ENCODE peak calls at places on chromosome 1, in seven cellular contexts. I is K562, J is heart left ventricle, B is H9, R is neural progenitor cell, D is tibial artery, C is left ventricle myocardium inferior. H is an unnamed sample.
A peak's percentile ranks its signal among the peaks of the same experiment; 100 is the strongest.

GRCh38 chr1:28582248-28582615 is 9.8 kb upstream of the RAB42 start:
- DNase-seq in I (no peak), J (no peak), B (no peak), R (peak; percentile 27), D (no peak), C (no peak), H (no peak)

GRCh38 chr1:216461466-216461865 is 38.2 kb upstream of the USH2A start:
- DNase-seq in I (no peak), J (no peak), B (no peak), R (no peak), D (no peak), C (no peak), H (no peak)

GRCh38 chr1:94060720-94061119 is 60.2 kb downstream of the ABCA4 start:
- DNase-seq in I (no peak), J (no peak), B (no peak), R (no peak), D (no peak), C (no peak), H (no peak)

GRCh38 chr1:156912861-156913808 is 7.3 kb upstream of the LRRC71 start:
- DNase-seq in I (peak; percentile 67), J (no peak), B (peak; percentile 69), R (no peak), D (no peak), C (no peak), H (no peak)

GRCh38 chr1:35298464-35298863 is 30.0 kb downstream of the ZMYM4 start:
- DNase-seq in I (no peak), J (peak; percentile 23), B (peak; percentile 39), R (peak; percentile 61), D (no peak), C (no peak), H (no peak)

GRCh38 chr1:38489844-38490270 is 369.7 kb downstream of the RRAGC start:
- DNase-seq in I (peak; percentile 87), J (no peak), B (peak; percentile 98), R (peak; percentile 84), D (no peak), C (no peak), H (peak; percentile 13)

GRCh38 chr1:223059526-223059925 is 83.5 kb downstream of the TLR5 start:
- DNase-seq in I (no peak), J (no peak), B (no peak), R (no peak), D (no peak), C (no peak), H (no peak)

GRCh38 chr1:116252785-116253184 is 120.3 kb upstream of the ATP1A1 start:
- DNase-seq in I (no peak), J (no peak), B (no peak), R (no peak), D (no peak), C (no peak), H (no peak)

GRCh38 chr1:201212056-201212455 is 21.4 kb downstream of the IGFN1 start:
- DNase-seq in I (no peak), J (no peak), B (no peak), R (no peak), D (peak; percentile 50), C (no peak), H (no peak)

GRCh38 chr1:183137782-183138181 is 48.3 kb upstream of the LAMC2 start:
- DNase-seq in I (no peak), J (no peak), B (no peak), R (no peak), D (no peak), C (no peak), H (no peak)

GRCh38 chr1:221392453-221392852 is 349.4 kb downstream of the DUSP10 start:
- DNase-seq in I (no peak), J (no peak), B (no peak), R (no peak), D (peak; percentile 70), C (no peak), H (peak; percentile 37)

GRCh38 chr1:118325545-118326225 is 140.7 kb upstream of the SPAG17 start:
- DNase-seq in I (no peak), J (no peak), B (no peak), R (no peak), D (no peak), C (no peak), H (no peak)

GRCh38 chr1:235864965-235865525 is 1.7 kb downstream of the LYST start:
- DNase-seq in I (no peak), J (no peak), B (no peak), R (no peak), D (no peak), C (no peak), H (no peak)

GRCh38 chr1:14598498-14599172 is at the start of gene KAZN:
- DNase-seq in I (peak; percentile 34), J (no peak), B (peak; percentile 78), R (peak; percentile 91), D (no peak), C (peak; percentile 27), H (peak; percentile 16)

GRCh38 chr1:57204091-57204490 is 219.8 kb downstream of the DAB1 start:
- DNase-seq in I (no peak), J (no peak), B (no peak), R (no peak), D (no peak), C (no peak), H (no peak)

GRCh38 chr1:156756355-156756754 is 4.9 kb upstream of the HDGF start:
- DNase-seq in I (no peak), J (no peak), B (no peak), R (no peak), D (no peak), C (no peak), H (no peak)

GRCh38 chr1:90718411-90719320 is 1.6 kb upstream of the BARHL2 start:
- DNase-seq in I (no peak), J (no peak), B (peak; percentile 44), R (peak; percentile 76), D (no peak), C (no peak), H (no peak)

GRCh38 chr1:78222225-78222961 is 176.6 kb downstream of the GIPC2 start:
- DNase-seq in I (no peak), J (no peak), B (no peak), R (no peak), D (no peak), C (no peak), H (no peak)

GRCh38 chr1:228367798-228368791 is 38.5 kb downstream of the TRIM11 start:
- DNase-seq in I (peak; percentile 95), J (peak; percentile 8), B (peak; percentile 50), R (peak; percentile 20), D (peak; percentile 60), C (no peak), H (no peak)

GRCh38 chr1:238438296-238439275 is 547.9 kb upstream of the ZP4 start:
- DNase-seq in I (no peak), J (no peak), B (no peak), R (peak; percentile 6), D (no peak), C (no peak), H (no peak)

GRCh38 chr1:1973716-1974642 is 29.6 kb downstream of the CFAP74 start:
- DNase-seq in I (peak; percentile 35), J (no peak), B (peak; percentile 28), R (peak; percentile 47), D (no peak), C (no peak), H (no peak)

DNA sequence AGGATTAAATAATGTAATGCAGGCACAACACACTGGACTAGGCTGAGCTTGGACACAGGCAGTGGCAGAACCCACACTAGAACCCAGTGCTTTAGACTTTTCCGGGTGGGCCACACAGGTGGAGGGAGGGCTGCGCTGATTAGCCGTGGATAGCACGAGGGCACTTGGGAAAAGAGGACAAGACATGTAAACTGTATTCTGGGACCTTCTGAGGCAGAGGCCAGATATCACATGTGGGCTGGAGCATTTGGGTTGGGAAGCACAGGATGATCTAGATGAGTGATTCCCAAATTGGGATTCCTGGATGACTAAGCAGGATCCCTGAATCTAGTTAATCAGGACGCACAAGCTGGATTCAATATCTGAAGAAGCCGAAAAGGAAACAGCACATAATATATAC is 20.3 kb upstream of the A3GALT2 start:
- DNase-seq in I (no peak), J (no peak), B (no peak), R (no peak), D (peak; percentile 65), C (no peak), H (no peak)
- H3K4me1 ChIP-seq in I (peaks cover 8% of the 10 kb centered on the region), J (peaks cover 100% of the 10 kb centered on the region), B (peaks cover 10% of the 10 kb centered on the region), R (peaks cover 91% of the 10 kb centered on the region), D (peaks cover 100% of the 10 kb centered on the region), C (peaks cover 100% of the 10 kb centered on the region), H (peaks cover 98% of the 10 kb centered on the region)

GRCh38 chr1:233708416-233708815 is 94.5 kb downstream of the KCNK1 start:
- DNase-seq in I (no peak), J (no peak), B (no peak), R (no peak), D (no peak), C (no peak), H (no peak)
- H3K27ac ChIP-seq in I (no peak overlapping the region), J (no peak overlapping the region), B (no peak overlapping the region), R (no peak overlapping the region), D (no peak overlapping the region), C (no peak overlapping the region), H (no peak overlapping the region)

GRCh38 chr1:206908038-206908437 is 10.8 kb downstream of the IL24 start:
- DNase-seq in I (no peak), J (no peak), B (no peak), R (no peak), D (peak; percentile 38), C (no peak), H (no peak)

GRCh38 chr1:206907304-206907991 is 10.2 kb downstream of the IL24 start:
- DNase-seq in I (peak; percentile 80), J (no peak), B (peak; percentile 54), R (peak; percentile 56), D (peak; percentile 57), C (no peak), H (peak; percentile 39)

GRCh38 chr1:206909883-206910318 is 11.8 kb downstream of the FCMR start:
- DNase-seq in I (no peak), J (no peak), B (no peak), R (peak; percentile 14), D (peak; percentile 60), C (no peak), H (no peak)

GRCh38 chr1:206911064-206911663 is 10.6 kb downstream of the FCMR start:
- DNase-seq in I (peak; percentile 85), J (no peak), B (no peak), R (peak; percentile 61), D (peak; percentile 15), C (no peak), H (peak; percentile 59)

DNA sequence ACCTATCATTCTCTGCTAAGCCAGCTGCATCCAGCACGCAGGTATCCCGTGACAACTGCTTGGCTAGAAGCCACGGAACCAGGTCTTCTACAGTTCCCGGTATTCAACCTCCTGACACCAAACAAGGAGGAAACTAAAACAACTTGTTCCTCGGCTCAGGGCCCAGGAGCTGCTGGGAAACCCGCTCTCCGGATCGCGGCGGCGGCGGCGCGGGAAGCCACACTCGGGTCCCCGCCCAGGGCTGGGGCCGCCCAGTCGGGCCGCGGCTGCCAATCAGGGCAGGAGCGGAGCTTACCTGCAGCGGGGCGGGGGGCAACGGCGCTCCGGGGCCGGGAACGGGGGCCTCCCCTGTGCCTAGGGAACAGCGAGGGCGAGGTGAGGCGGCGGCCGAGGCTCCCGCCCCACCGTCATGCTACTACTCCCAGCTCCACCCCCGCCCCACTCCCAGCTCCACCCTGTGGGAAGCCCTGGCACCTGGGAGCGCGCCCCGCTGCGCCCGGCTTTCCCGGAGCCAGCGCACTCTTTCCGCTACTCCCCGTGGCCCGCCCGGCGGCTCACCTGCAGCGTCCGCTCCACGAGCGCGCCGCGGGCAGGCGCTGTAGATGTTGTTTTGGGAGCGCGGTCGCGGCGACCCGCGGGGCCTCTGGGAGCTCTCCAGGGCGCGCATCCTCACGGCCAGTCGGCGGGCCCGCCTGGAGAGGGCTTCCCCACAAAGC is 12.1 kb downstream of the IL24 start:
- DNase-seq in I (peak; percentile 77), J (peak; percentile 27), B (peak; percentile 80), R (peak; percentile 71), D (peak; percentile 68), C (peak; percentile 48), H (peak; percentile 94)
- TF ChIP-seq CTCF in I (no peak), J (no peak), B (no peak), R (no peak), D (no peak), C (no peak), H (no peak)

GRCh38 chr1:21021311-21021710 is 155.4 kb downstream of the EIF4G3 start:
- DNase-seq in I (no peak), J (no peak), B (no peak), R (no peak), D (no peak), C (no peak), H (no peak)
- H3K4me1 ChIP-seq in I (peaks cover 14% of the 10 kb centered on the region), J (peaks cover 18% of the 10 kb centered on the region), B (peaks cover 2% of the 10 kb centered on the region), R (no peaks in the 10 kb centered on the region), D (peaks cover 20% of the 10 kb centered on the region), C (peaks cover 23% of the 10 kb centered on the region), H (peaks cover 17% of the 10 kb centered on the region)